ENCODE peak calls at places on chromosomes 1 and 21, in nine cellular contexts. O, W, N, I, R, L, Y, M and B are unnamed samples.

GRCh38 chr1:65108025-65108692 is 39.8 kb upstream of the AK4 start:
- DNase-seq in O (no peak), R (no peak), Y (no peak), M (no peak), I (no peak), W (no peak), N (peak), L (peak), B (no peak)

GRCh38 chr1:22639286-22639685 is 2.9 kb downstream of the C1QA start:
- DNase-seq in R (no peak), W (no peak), I (no peak), N (no peak), L (no peak), O (no peak), M (peak), Y (no peak), B (no peak)

GRCh38 chr1:170221031-170221430 is 75.3 kb downstream of the NTMT2 start:
- DNase-seq in I (no peak), O (peak), W (no peak), Y (no peak), N (no peak), R (no peak), M (no peak), L (no peak), B (no peak)

GRCh38 chr1:23638786-23639241 is 52.8 kb upstream of the RPL11 start:
- DNase-seq in I (no peak), Y (no peak), O (no peak), N (no peak), W (no peak), M (peak), L (no peak), R (no peak), B (no peak)

GRCh38 chr1:160291248-160292220 is 6.6 kb upstream of the PEX19 start:
- DNase-seq in R (peak), N (peak), M (peak), L (peak), I (peak), Y (peak), O (peak), W (peak), B (peak)

GRCh38 chr21:42298237-42298636 is 17.0 kb downstream of the TFF3 start:
- DNase-seq in O (no peak), W (no peak), N (no peak), Y (no peak), R (no peak), M (no peak), L (no peak), I (no peak), B (no peak)

GRCh38 chr1:177796561-177796960 is 173.3 kb downstream of the SEC16B start:
- DNase-seq in M (no peak), Y (no peak), I (no peak), N (no peak), L (no peak), R (no peak), O (no peak), W (no peak), B (no peak)

GRCh38 chr1:171219751-171220385 is 28.4 kb upstream of the FMO1 start:
- DNase-seq in W (no peak), M (no peak), R (no peak), L (no peak), O (no peak), N (no peak), Y (no peak), I (no peak), B (no peak)

GRCh38 chr1:8394456-8395321 is 76.8 kb downstream of the SLC45A1 start:
- DNase-seq in L (peak), O (no peak), M (no peak), N (no peak), R (no peak), I (no peak), Y (no peak), W (no peak), B (no peak)

GRCh38 chr1:34113887-34114286 is 51.1 kb downstream of the CSMD2 start:
- DNase-seq in Y (no peak), L (peak), N (peak), M (no peak), W (no peak), I (no peak), R (no peak), O (no peak), B (peak)

GRCh38 chr1:172893146-172893841 is 157.4 kb downstream of the TNFSF18 start:
- DNase-seq in W (no peak), L (no peak), N (no peak), R (no peak), M (no peak), Y (no peak), I (no peak), O (no peak), B (no peak)

GRCh38 chr21:38136201-38136600 is 120.6 kb upstream of the KCNJ15 start:
- DNase-seq in M (no peak), W (no peak), R (no peak), O (no peak), L (no peak), Y (no peak), N (no peak), I (no peak), B (no peak)

GRCh38 chr1:37948160-37948559 is 1.3 kb upstream of the INPP5B start:
- DNase-seq in O (no peak), L (no peak), Y (no peak), I (no peak), W (no peak), N (no peak), R (no peak), M (no peak), B (no peak)

GRCh38 chr1:22204989-22205913 is 62.4 kb upstream of the WNT4 start:
- DNase-seq in R (no peak), N (no peak), W (no peak), M (peak), L (no peak), I (no peak), Y (no peak), O (peak), B (no peak)

GRCh38 chr1:241902376-241903067 is 54.5 kb downstream of the EXO1 start:
- DNase-seq in W (no peak), I (no peak), L (no peak), Y (no peak), N (no peak), O (no peak), R (no peak), M (no peak), B (no peak)

GRCh38 chr1:117585086-117585485 is 20.8 kb upstream of the TENT5C start:
- DNase-seq in Y (no peak), R (no peak), I (no peak), L (no peak), O (no peak), M (no peak), N (no peak), W (no peak), B (no peak)

GRCh38 chr1:30101477-30102227 is 621.7 kb downstream of the MATN1 start:
- DNase-seq in R (no peak), L (peak), Y (no peak), I (no peak), W (no peak), O (no peak), M (no peak), N (no peak), B (no peak)

GRCh38 chr1:1433804-1434130 is 1.7 kb upstream of the VWA1 start:
- DNase-seq in N (no peak), L (peak), W (peak), M (peak), R (no peak), Y (no peak), I (no peak), O (no peak), B (no peak)

GRCh38 chr1:111895017-111895416 is 94.5 kb downstream of the KCND3 start:
- DNase-seq in M (no peak), N (no peak), L (no peak), Y (no peak), W (no peak), I (no peak), O (no peak), R (no peak), B (no peak)

GRCh38 chr1:2494323-2494693 is 18.2 kb downstream of the PLCH2 start:
- DNase-seq in I (no peak), O (no peak), L (no peak), W (no peak), Y (no peak), R (no peak), N (no peak), M (no peak), B (no peak)

GRCh38 chr21:36542312-36543101 is 62.6 kb upstream of the CLDN14 start:
- DNase-seq in W (no peak), R (peak), L (no peak), N (no peak), I (no peak), Y (no peak), O (no peak), M (no peak), B (no peak)

GRCh38 chr1:226162898-226163297 is 23.6 kb downstream of the ACBD3 start:
- DNase-seq in W (no peak), N (no peak), I (no peak), L (no peak), Y (no peak), O (no peak), M (no peak), R (no peak), B (no peak)

GRCh38 chr1:71196685-71197084 is 115.8 kb upstream of the ZRANB2 start:
- DNase-seq in N (peak), R (no peak), I (no peak), W (no peak), Y (no peak), O (no peak), M (no peak), L (no peak), B (no peak)

GRCh38 chr1:52424238-52424637 is 19.8 kb downstream of the PRPF38A start:
- DNase-seq in N (no peak), O (no peak), Y (peak), W (peak), R (no peak), I (peak), M (no peak), L (no peak), B (peak)

GRCh38 chr21:41884501-41885030 is 5.4 kb upstream of the PRDM15 start:
- DNase-seq in Y (no peak), N (no peak), L (no peak), M (no peak), O (no peak), I (no peak), R (no peak), W (no peak), B (no peak)

GRCh38 chr1:155170101-155170785 is 2.9 kb downstream of the KRTCAP2 start:
- DNase-seq in O (no peak), L (no peak), M (no peak), W (no peak), Y (no peak), I (no peak), R (no peak), N (no peak), B (no peak)

GRCh38 chr21:44533891-44534627 is 5.9 kb downstream of the KRTAP10-1 start:
- DNase-seq in W (no peak), M (no peak), O (no peak), Y (no peak), L (no peak), N (no peak), I (no peak), R (no peak), B (no peak)

GRCh38 chr1:160351629-160352028 is 8.4 kb downstream of the NCSTN start:
- DNase-seq in R (no peak), O (no peak), M (no peak), Y (no peak), I (no peak), W (no peak), L (no peak), N (no peak), B (no peak)

GRCh38 chr1:66730462-66730861 is 21.8 kb upstream of the DYNLT5 start:
- DNase-seq in N (no peak), W (no peak), I (no peak), M (no peak), Y (no peak), L (no peak), O (no peak), R (no peak), B (peak)

GRCh38 chr1:57612833-57613232 is 189.0 kb upstream of the DAB1 start:
- DNase-seq in Y (no peak), L (no peak), I (no peak), N (no peak), O (no peak), M (no peak), W (no peak), R (no peak), B (no peak)

GRCh38 chr1:160169553-160170399 is 18.4 kb downstream of the ATP1A4 start:
- DNase-seq in Y (no peak), N (peak), W (no peak), M (no peak), L (no peak), I (peak), O (no peak), R (peak), B (no peak)

GRCh38 chr1:50620680-50621329 is 197.6 kb upstream of the DMRTA2 start:
- DNase-seq in W (no peak), M (no peak), O (no peak), I (no peak), Y (no peak), L (peak), N (peak), R (no peak), B (peak)

GRCh38 chr1:240719953-240720700 is 108.2 kb upstream of the GREM2 start:
- DNase-seq in W (no peak), O (peak), R (no peak), Y (no peak), M (no peak), N (no peak), I (no peak), L (no peak), B (no peak)

GRCh38 chr1:37113285-37113684 is 79.0 kb upstream of the GRIK3 start:
- DNase-seq in R (no peak), O (no peak), L (no peak), N (no peak), M (no peak), Y (no peak), I (no peak), W (no peak), B (peak)

GRCh38 chr1:226653311-226653921 is 85.7 kb downstream of the ITPKB start:
- DNase-seq in M (no peak), N (no peak), Y (peak), I (peak), R (peak), O (no peak), L (no peak), W (peak), B (peak)

GRCh38 chr1:174074757-174075156 is 52.6 kb upstream of the RC3H1 start:
- DNase-seq in R (no peak), O (no peak), W (no peak), I (no peak), M (no peak), L (no peak), Y (no peak), N (no peak), B (no peak)

GRCh38 chr1:178961868-178962267 is 63.8 kb upstream of the FAM20B start:
- DNase-seq in Y (no peak), L (no peak), R (no peak), O (no peak), N (no peak), I (no peak), M (no peak), W (no peak), B (no peak)

GRCh38 chr1:199007423-199007822 is 368.6 kb downstream of the PTPRC start:
- DNase-seq in O (no peak), M (no peak), Y (no peak), I (peak), L (no peak), N (no peak), W (no peak), R (peak), B (no peak)